ENCODE peak calls at places on chromosomes 13 and 19, in seven cellular contexts. I, J, W, U, L, M and K are unnamed samples.

GRCh38 chr13:41008349-41008980 is 10.7 kb downstream of the ELF1 start:
- DNase-seq in U (peak; percentile 88), I (no peak), J (no peak), M (peak; percentile 76), L (no peak), W (no peak), K (no peak)

GRCh38 chr13:33119022-33119735 is 103.0 kb downstream of the KL start:
- DNase-seq in I (no peak), L (no peak), M (no peak), J (no peak), U (no peak), W (no peak), K (no peak)

GRCh38 chr13:72686766-72687165 is 40.7 kb downstream of the MZT1 start:
- DNase-seq in L (no peak), J (no peak), U (no peak), W (no peak), M (no peak), I (no peak), K (no peak)

GRCh38 chr19:1374250-1374577 is 9.5 kb upstream of the NDUFS7 start:
- DNase-seq in U (no peak), L (no peak), M (no peak), I (no peak), W (no peak), J (no peak), K (no peak)

GRCh38 chr19:38974599-38975213 is 836 bp downstream of the FBXO17 start:
- DNase-seq in L (no peak), M (no peak), U (no peak), W (no peak), J (no peak), I (no peak), K (no peak)

GRCh38 chr13:75687145-75687763 is 51.1 kb downstream of the LMO7 start:
- DNase-seq in M (no peak), U (peak; percentile 48), I (no peak), J (peak; percentile 16), L (peak; percentile 61), W (no peak), K (no peak)

GRCh38 chr13:25762288-25762687 is 289.5 kb downstream of the SHISA2 start:
- DNase-seq in I (no peak), M (peak; percentile 30), U (no peak), L (no peak), J (no peak), W (no peak), K (no peak)

GRCh38 chr13:38045278-38046048 is 175.9 kb upstream of the TRPC4 start:
- DNase-seq in I (no peak), U (peak; percentile 55), M (no peak), J (peak; percentile 3), L (peak; percentile 79), W (no peak), K (no peak)

GRCh38 chr19:31220540-31220939 is 128.7 kb downstream of the TSHZ3 start:
- DNase-seq in L (peak; percentile 60), I (no peak), W (no peak), M (peak; percentile 61), U (peak; percentile 53), J (no peak), K (no peak)

GRCh38 chr13:31722684-31723083 is 16.6 kb upstream of the RXFP2 start:
- DNase-seq in J (no peak), M (no peak), W (no peak), U (no peak), I (no peak), L (no peak), K (no peak)

GRCh38 chr13:110236431-110236830 is 70.5 kb downstream of the COL4A1 start:
- DNase-seq in U (no peak), J (no peak), M (no peak), W (no peak), I (no peak), L (no peak), K (no peak)

GRCh38 chr13:110403315-110403714 is 96.2 kb downstream of the COL4A2 start:
- DNase-seq in L (no peak), I (no peak), J (no peak), M (no peak), U (peak; percentile 55), W (no peak), K (no peak)

GRCh38 chr13:34129422-34129821 is 311.5 kb downstream of the RFC3 start:
- DNase-seq in J (no peak), W (no peak), U (no peak), M (no peak), L (no peak), I (no peak), K (no peak)